ENCODE peak calls at places on chromosomes 1 and 21, in nine cellular contexts. F is lung; T is adrenal gland; W is thoracic aorta; D is right atrium auricular region; Y is aorta; I is spleen; N is left ventricle myocardium inferior; L is CD4-positive, CD25-positive, alpha-beta regulatory T cell. A is an unnamed sample.

GRCh38 chr1:168654198-168654910 is 74.7 kb downstream of the DPT start:
- DNase-seq in Y (no peak), N (no peak), D (no peak), T (no peak), L (no peak), W (no peak), I (no peak), F (no peak), A (no peak)

GRCh38 chr1:119010201-119010600 is 22.1 kb upstream of the TBX15 start:
- DNase-seq in T (no peak), D (no peak), N (no peak), F (no peak), W (no peak), I (no peak), L (no peak), Y (no peak), A (no peak)

GRCh38 chr1:213987876-213988638 is at the start of gene PROX1:
- DNase-seq in W (no peak), D (peak; percentile 94), I (peak; percentile 85), F (peak; percentile 68), N (peak; percentile 78), T (peak; percentile 91), Y (peak; percentile 83), L (peak; percentile 29), A (peak; percentile 87)

GRCh38 chr1:100353988-100354387 is 1.7 kb downstream of the CDC14A start:
- DNase-seq in F (no peak), T (no peak), L (peak; percentile 16), N (no peak), I (no peak), Y (no peak), W (no peak), D (no peak), A (no peak)

GRCh38 chr21:31873275-31873695 is 465 bp downstream of the HUNK start:
- DNase-seq in N (no peak), T (no peak), L (no peak), I (peak; percentile 70), W (no peak), Y (no peak), D (no peak), F (no peak), A (no peak)

GRCh38 chr1:194342484-194343262 is 1156.3 kb upstream of the B3GALT2 start:
- DNase-seq in Y (no peak), N (no peak), D (no peak), L (no peak), T (no peak), W (no peak), I (no peak), F (no peak), A (no peak)

GRCh38 chr21:32256873-32257620 is 21.8 kb downstream of the MIS18A start:
- DNase-seq in W (peak; percentile 59), F (peak; percentile 65), L (no peak), T (peak; percentile 79), I (no peak), Y (peak; percentile 82), N (peak; percentile 54), D (peak; percentile 86), A (peak; percentile 84)

GRCh38 chr1:66242646-66243547 is 291.1 kb upstream of the SGIP1 start:
- DNase-seq in L (peak; percentile 76), N (peak; percentile 78), Y (peak; percentile 90), D (peak; percentile 86), T (peak; percentile 90), F (peak; percentile 80), I (peak; percentile 91), W (peak; percentile 42), A (peak; percentile 88)

GRCh38 chr1:224922404-224923164 is 6.9 kb upstream of the DNAH14 start:
- DNase-seq in F (no peak), D (no peak), W (no peak), T (no peak), L (no peak), N (no peak), I (no peak), Y (no peak), A (no peak)

GRCh38 chr1:168287237-168287664 is 6.6 kb downstream of the TBX19 start:
- DNase-seq in I (no peak), W (no peak), L (no peak), D (no peak), Y (no peak), N (no peak), F (no peak), T (no peak), A (no peak)

GRCh38 chr1:76292418-76293184 is 218.1 kb downstream of the ST6GALNAC3 start:
- DNase-seq in W (no peak), F (no peak), D (no peak), T (no peak), N (no peak), I (no peak), Y (no peak), L (no peak), A (no peak)

GRCh38 chr1:101235696-101236545 is 898 bp upstream of the S1PR1 start:
- DNase-seq in N (peak; percentile 43), T (peak; percentile 53), W (no peak), I (peak; percentile 90), D (peak; percentile 71), Y (peak; percentile 65), L (no peak), F (peak; percentile 35), A (peak; percentile 41)

GRCh38 chr1:230174041-230174440 is 107.0 kb downstream of the GALNT2 start:
- DNase-seq in L (no peak), D (peak; percentile 42), F (no peak), Y (no peak), W (no peak), N (no peak), T (peak; percentile 0), I (no peak), A (no peak)

GRCh38 chr1:113178522-113178921 is 105.5 kb downstream of the LRIG2 start:
- DNase-seq in N (no peak), I (no peak), Y (no peak), L (no peak), T (no peak), W (no peak), F (no peak), D (no peak), A (no peak)

GRCh38 chr1:231757101-231757404 is 130.5 kb downstream of the DISC1 start:
- DNase-seq in Y (no peak), D (no peak), T (no peak), L (no peak), F (no peak), W (no peak), N (no peak), I (no peak), A (no peak)

GRCh38 chr1:36328713-36329112 is 5.3 kb upstream of the EVA1B start:
- DNase-seq in D (peak; percentile 72), L (no peak), T (peak; percentile 57), I (no peak), F (peak; percentile 43), Y (peak; percentile 76), N (no peak), W (no peak), A (no peak)

GRCh38 chr1:27548858-27549719 is 54.9 kb downstream of the AHDC1 start:
- DNase-seq in I (no peak), L (no peak), F (no peak), Y (no peak), N (peak; percentile 14), D (no peak), T (no peak), W (no peak), A (no peak)

GRCh38 chr1:21779613-21780521 is 3.1 kb downstream of the USP48 start:
- DNase-seq in W (no peak), Y (no peak), I (no peak), F (no peak), T (peak; percentile 45), N (no peak), D (no peak), L (peak; percentile 19), A (no peak)

GRCh38 chr1:46072975-46073374 is 59.5 kb downstream of the PIK3R3 start:
- DNase-seq in D (no peak), L (no peak), I (no peak), F (no peak), T (no peak), N (no peak), W (no peak), Y (no peak), A (no peak)

GRCh38 chr1:33132549-33132948 is 49.3 kb downstream of the TRIM62 start:
- DNase-seq in L (no peak), I (no peak), F (no peak), N (no peak), D (no peak), W (no peak), Y (no peak), T (no peak), A (no peak)

GRCh38 chr21:34812510-34813265 is 143.9 kb downstream of the CLIC6 start:
- DNase-seq in I (no peak), F (no peak), D (no peak), L (no peak), T (no peak), W (no peak), Y (no peak), N (no peak), A (no peak)

GRCh38 chr1:11321656-11322491 is 48.9 kb downstream of the UBIAD1 start:
- DNase-seq in L (no peak), Y (no peak), T (no peak), D (no peak), W (no peak), I (no peak), F (no peak), N (no peak), A (no peak)

GRCh38 chr1:212219679-212220463 is 65.3 kb upstream of the PPP2R5A start:
- DNase-seq in F (peak; percentile 47), I (no peak), Y (no peak), W (no peak), T (no peak), L (no peak), N (no peak), D (no peak), A (no peak)
- H3K4me1 ChIP-seq in F (peaks cover 7% of the 10 kb centered on the region), I (peaks cover under 1% of the 10 kb centered on the region), Y (no peaks in the 10 kb centered on the region), W (no peaks in the 10 kb centered on the region), T (no peaks in the 10 kb centered on the region), L (no peaks in the 10 kb centered on the region), N (peaks cover 12% of the 10 kb centered on the region), D (peaks cover 15% of the 10 kb centered on the region), A (no peaks in the 10 kb centered on the region)

DNA sequence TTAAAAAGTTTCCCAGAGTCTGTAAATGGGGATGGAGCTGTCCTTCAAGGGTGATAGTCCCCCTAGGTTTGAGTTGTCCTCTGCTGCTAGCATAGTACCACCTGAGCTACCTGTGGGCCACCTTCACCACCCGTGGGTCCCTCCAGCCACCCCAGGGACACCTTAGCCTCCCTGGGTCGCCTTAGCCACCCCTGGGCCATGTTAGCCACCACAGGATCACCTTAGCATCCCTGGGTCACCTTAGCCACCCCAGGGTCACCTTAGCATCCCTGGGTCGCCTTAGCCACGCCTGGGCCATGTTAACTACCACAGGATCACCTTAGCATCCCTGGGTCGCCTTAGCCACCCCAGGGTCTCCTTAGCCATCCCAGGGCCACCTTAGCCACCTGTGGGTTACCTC is 67.1 kb downstream of the ADARB1 start:
- DNase-seq in F (no peak), N (no peak), L (no peak), I (no peak), W (no peak), T (no peak), D (no peak), Y (no peak), A (no peak)
- H3K27ac ChIP-seq in F (no peak overlapping the region), N (no peak overlapping the region), L (no peak overlapping the region), I (no peak overlapping the region), W (no peak overlapping the region), T (no peak overlapping the region), D (no peak overlapping the region), Y (no peak overlapping the region), A (peak overlapping the region; percentile 51)

GRCh38 chr1:207828485-207829158 is 76.8 kb downstream of the CD46 start:
- DNase-seq in F (peak; percentile 74), D (peak; percentile 90), T (peak; percentile 91), W (no peak), Y (peak; percentile 89), L (peak; percentile 54), I (no peak), N (peak; percentile 78), A (peak; percentile 89)
- H3K4me1 ChIP-seq in F (peaks cover 42% of the 10 kb centered on the region), D (peaks cover 95% of the 10 kb centered on the region), T (peaks cover 91% of the 10 kb centered on the region), W (peaks cover 82% of the 10 kb centered on the region), Y (no peaks in the 10 kb centered on the region), L (peaks cover 59% of the 10 kb centered on the region), I (peaks cover 78% of the 10 kb centered on the region), N (peaks cover 98% of the 10 kb centered on the region), A (no peaks in the 10 kb centered on the region)

GRCh38 chr1:47181955-47182680 is 7.7 kb downstream of the PDZK1IP1 start:
- DNase-seq in T (no peak), I (peak; percentile 65), D (no peak), W (no peak), N (no peak), Y (no peak), L (no peak), F (no peak), A (no peak)
- H3K27ac ChIP-seq in T (no peak overlapping the region), I (no peak overlapping the region), D (no peak overlapping the region), W (no peak overlapping the region), N (no peak overlapping the region), Y (no peak overlapping the region), L (no peak overlapping the region), F (no peak overlapping the region), A (no peak overlapping the region)